ENCODE peak calls at places on chromosomes 6 and 20, in five cellular contexts. Y is GM12878, C is HepG2, I is H1, K is GM12892. Q is an unnamed sample.

GRCh38 chr6:28980137-28980796 is 24.8 kb downstream of the ZNF311 start:
- DNase-seq in I (no peak), C (peak; percentile 60), K (no peak), Y (no peak), Q (no peak)

GRCh38 chr6:84588697-84589080 is 175.7 kb downstream of the TBX18 start:
- DNase-seq in K (no peak), C (no peak), Y (no peak), I (no peak), Q (no peak)

GRCh38 chr6:150698421-150698820 is 98.7 kb downstream of the PLEKHG1 start:
- DNase-seq in C (no peak), K (no peak), I (no peak), Y (no peak), Q (no peak)

GRCh38 chr20:25303292-25304024 is 55.6 kb downstream of the PYGB start:
- DNase-seq in C (no peak), Y (no peak), K (no peak), I (no peak), Q (no peak)

GRCh38 chr20:33578510-33578909 is 83.6 kb upstream of the C20orf144 start:
- DNase-seq in C (no peak), I (no peak), K (no peak), Y (no peak), Q (no peak)

GRCh38 chr20:1062334-1063015 is 55.9 kb upstream of the PSMF1 start:
- DNase-seq in I (no peak), C (no peak), K (no peak), Y (no peak), Q (no peak)

GRCh38 chr20:50517817-50518154 is 7.6 kb downstream of the PTPN1 start:
- DNase-seq in I (no peak), K (no peak), Y (no peak), C (no peak), Q (no peak)

GRCh38 chr20:57596998-57597939 is 23.0 kb downstream of the ZBP1 start:
- DNase-seq in Y (no peak), K (peak; percentile 92), I (peak; percentile 92), C (peak; percentile 43), Q (peak; percentile 93)

GRCh38 chr6:167441653-167442644 is 117.1 kb downstream of the TTLL2 start:
- DNase-seq in I (peak; percentile 63), C (no peak), Y (no peak), K (no peak), Q (no peak)

GRCh38 chr6:122730775-122731386 is 48.6 kb upstream of the FABP7 start:
- DNase-seq in Y (no peak), I (no peak), K (no peak), C (peak; percentile 41), Q (no peak)

GRCh38 chr6:29968130-29968529 is 25.8 kb downstream of the HLA-A start:
- DNase-seq in Y (no peak), K (no peak), I (no peak), C (peak; percentile 35), Q (no peak)

GRCh38 chr6:100475554-100476325 is 11.0 kb upstream of the SIM1 start:
- DNase-seq in K (no peak), Y (peak; percentile 47), C (no peak), I (no peak), Q (no peak)

GRCh38 chr6:75419980-75420379 is 73.6 kb downstream of the FILIP1 start:
- DNase-seq in K (no peak), C (no peak), I (no peak), Y (no peak), Q (no peak)

GRCh38 chr20:56689318-56689717 is 60.2 kb downstream of the TFAP2C start:
- DNase-seq in Y (no peak), C (no peak), I (no peak), K (no peak), Q (no peak)

GRCh38 chr20:37526238-37526838 is 1.3 kb downstream of the BLCAP start:
- DNase-seq in I (peak; percentile 61), K (no peak), Y (no peak), C (peak; percentile 73), Q (no peak)

GRCh38 chr6:108559884-108560462 is 744 bp upstream of the FOXO3 start:
- DNase-seq in I (no peak), C (peak; percentile 39), K (no peak), Y (no peak), Q (no peak)

GRCh38 chr6:30002871-30003270 is 58.2 kb upstream of the POLR1H start:
- DNase-seq in I (no peak), C (no peak), K (no peak), Y (no peak), Q (no peak)

GRCh38 chr20:38131588-38132121 is 33.4 kb downstream of the TGM2 start:
- DNase-seq in K (no peak), I (no peak), C (no peak), Y (no peak), Q (no peak)

GRCh38 chr6:140669321-140669720 is 1294.9 kb upstream of the CITED2 start:
- DNase-seq in I (no peak), K (no peak), C (no peak), Y (no peak), Q (no peak)

GRCh38 chr6:33822575-33823395 is 19.0 kb upstream of the MLN start:
- DNase-seq in I (peak; percentile 72), K (no peak), C (peak; percentile 56), Y (no peak), Q (peak; percentile 37)

GRCh38 chr20:24698706-24699206 is 229.3 kb downstream of the SYNDIG1 start:
- DNase-seq in I (peak; percentile 22), Y (no peak), C (no peak), K (no peak), Q (no peak)

GRCh38 chr6:105272783-105273182 is 93.0 kb upstream of the POPDC3 start:
- DNase-seq in C (peak; percentile 18), I (no peak), Y (no peak), K (no peak), Q (no peak)

GRCh38 chr20:5947276-5947675 is 3.1 kb downstream of the TRMT6 start:
- DNase-seq in C (no peak), K (no peak), I (no peak), Y (no peak), Q (no peak)

GRCh38 chr6:7045331-7045730 is 62.4 kb upstream of the RREB1 start:
- DNase-seq in Y (no peak), C (no peak), K (no peak), I (no peak), Q (no peak)

GRCh38 chr6:144150673-144151009 is 324 bp downstream of the STX11 start:
- DNase-seq in K (peak; percentile 23), Y (no peak), I (no peak), C (no peak), Q (no peak)

GRCh38 chr6:97322811-97323210 is 39.8 kb upstream of the MMS22L start:
- DNase-seq in C (no peak), I (no peak), K (no peak), Y (no peak), Q (no peak)

GRCh38 chr6:119862719-119863118 is 513.2 kb upstream of the MAN1A1 start:
- DNase-seq in C (no peak), Y (no peak), I (no peak), K (no peak), Q (no peak)

GRCh38 chr6:127207591-127208120 is 59.0 kb upstream of the RNF146 start:
- DNase-seq in I (no peak), C (no peak), Y (no peak), K (no peak), Q (no peak)

GRCh38 chr6:156773476-156773875 is 3.7 kb upstream of the ARID1B start:
- DNase-seq in I (no peak), Y (no peak), C (no peak), K (no peak), Q (no peak)

GRCh38 chr6:45608252-45608911 is 230.6 kb upstream of the SUPT3H start:
- DNase-seq in C (no peak), K (no peak), Y (no peak), I (no peak), Q (no peak)

GRCh38 chr6:7528565-7528964 is 12.9 kb upstream of the DSP start:
- DNase-seq in Y (no peak), C (no peak), I (no peak), K (no peak), Q (no peak)

GRCh38 chr6:4388675-4389074 is 253.3 kb upstream of the ECI2 start:
- DNase-seq in Y (no peak), I (peak; percentile 42), K (no peak), C (no peak), Q (no peak)

GRCh38 chr20:6140947-6141346 is 18.1 kb upstream of the FERMT1 start:
- DNase-seq in I (no peak), C (peak; percentile 28), Y (no peak), K (no peak), Q (no peak)

GRCh38 chr6:134515976-134516375 is 198.1 kb upstream of the SGK1 start:
- DNase-seq in Y (no peak), C (no peak), I (no peak), K (no peak), Q (no peak)

GRCh38 chr6:43927525-43928210 is 157.7 kb downstream of the VEGFA start:
- DNase-seq in K (no peak), I (no peak), C (no peak), Y (no peak), Q (no peak)

GRCh38 chr6:170222498-170223471 is 68.1 kb downstream of the DLL1 start:
- DNase-seq in C (no peak), Y (no peak), I (peak; percentile 43), K (no peak), Q (no peak)

DNA sequence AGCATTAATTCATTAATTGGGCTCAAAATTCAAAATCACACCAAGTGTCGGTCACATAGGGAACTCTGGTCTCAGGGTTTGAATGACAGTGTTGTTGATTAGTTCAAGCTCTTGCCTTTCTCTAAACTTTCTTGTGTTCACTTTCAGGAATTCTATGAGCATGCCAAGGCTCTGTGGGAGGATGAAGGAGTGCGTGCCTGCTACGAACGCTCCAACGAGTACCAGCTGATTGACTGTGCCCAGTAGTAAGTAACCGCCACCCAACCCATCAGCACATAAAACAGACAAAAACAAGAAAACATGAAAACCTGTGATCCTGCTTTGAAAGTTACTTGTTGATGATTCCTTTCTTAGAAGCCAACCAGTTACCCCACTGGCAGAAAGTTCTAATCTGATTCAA is 52.7 kb downstream of the GNAS start:
- DNase-seq in K (no peak), Y (no peak), C (no peak), I (no peak), Q (no peak)
- TF ChIP-seq TAF1 in K (no peak), Y (no peak), C (no peak), I (no peak), Q (no peak)

GRCh38 chr6:26521485-26522391 is 16.4 kb upstream of the HMGN4 start:
- DNase-seq in Y (no peak), I (peak; percentile 87), K (peak; percentile 70), C (no peak), Q (peak; percentile 55)
- TF ChIP-seq POLR2AphosphoS5 in Y (peak; percentile 61), I (peak; percentile 61), K (no peak), C (no peak), Q (no peak)

GRCh38 chr20:40218296-40218955 is 470.6 kb downstream of the MAFB start:
- DNase-seq in Y (no peak), C (no peak), I (no peak), K (no peak), Q (no peak)
- TF ChIP-seq TAF1 in Y (no peak), C (no peak), I (no peak), K (no peak), Q (no peak)

GRCh38 chr6:90268178-90268577 is 28.5 kb downstream of the BACH2 start:
- DNase-seq in Y (no peak), K (no peak), I (no peak), C (no peak), Q (no peak)
- TF ChIP-seq POLR2AphosphoS5 in Y (no peak), K (no peak), I (no peak), C (no peak), Q (no peak)

Q was measured in GM12891.